ENCODE peak calls at places on chromosomes 4 and X, in five cellular contexts. V, K, J, E and C are unnamed samples.

GRCh38 chr4:21034728-21035127 is 334.5 kb downstream of the PACRGL start:
- DNase-seq in E (no peak), V (no peak), K (no peak), J (no peak), C (no peak)

GRCh38 chrX:134671207-134671750 is 13.0 kb upstream of the PLAC1 start:
- DNase-seq in K (no peak), V (peak; percentile 2), E (no peak), J (no peak), C (no peak)

GRCh38 chr4:83387922-83388676 is 53.5 kb upstream of the HPSE start:
- DNase-seq in E (no peak), V (no peak), J (no peak), K (no peak), C (no peak)

GRCh38 chrX:64338296-64338695 is 57.0 kb downstream of the MTMR8 start:
- DNase-seq in E (no peak), V (no peak), J (no peak), K (no peak), C (no peak)

GRCh38 chrX:23381099-23381498 is 46.5 kb downstream of the PTCHD1 start:
- DNase-seq in E (no peak), K (no peak), J (no peak), V (no peak), C (no peak)

GRCh38 chr4:11598591-11598990 is 169.9 kb upstream of the HS3ST1 start:
- DNase-seq in V (no peak), K (no peak), J (no peak), E (no peak), C (no peak)

GRCh38 chr4:87014284-87014782 is 79.5 kb downstream of the AFF1 start:
- DNase-seq in J (no peak), K (no peak), V (no peak), E (no peak), C (no peak)

GRCh38 chr4:48212165-48212564 is 57.5 kb downstream of the TEC start:
- DNase-seq in J (no peak), E (no peak), K (no peak), V (peak; percentile 82), C (no peak)

GRCh38 chrX:32139463-32139862 is 1067.6 kb upstream of the FTHL17 start:
- DNase-seq in J (no peak), E (no peak), K (no peak), V (no peak), C (no peak)

GRCh38 chr4:19945979-19946380 is 305.7 kb upstream of the SLIT2 start:
- DNase-seq in J (no peak), K (no peak), E (no peak), V (peak; percentile 3), C (no peak)

GRCh38 chr4:186586190-186586589 is 30.8 kb upstream of the MTNR1A start:
- DNase-seq in K (peak; percentile 9), E (no peak), V (no peak), J (no peak), C (no peak)

GRCh38 chr4:75919914-75920313 is 17.7 kb upstream of the PPEF2 start:
- DNase-seq in E (no peak), J (no peak), K (peak; percentile 10), V (no peak), C (peak; percentile 75)

GRCh38 chrX:35680940-35681346 is 117.2 kb upstream of the MAGEB16 start:
- DNase-seq in K (no peak), V (no peak), E (no peak), J (no peak), C (no peak)

GRCh38 chrX:62931625-62932024 is 419.5 kb downstream of the SPIN4 start:
- DNase-seq in J (no peak), K (no peak), V (no peak), E (no peak), C (no peak)

GRCh38 chrX:34778961-34779360 is 121.9 kb upstream of the TMEM47 start:
- DNase-seq in K (no peak), E (no peak), J (no peak), V (no peak), C (no peak)

GRCh38 chrX:77160301-77160700 is 286.9 kb upstream of the FGF16 start:
- DNase-seq in K (no peak), J (no peak), V (peak; percentile 2), E (peak; percentile 44), C (no peak)

GRCh38 chrX:151488677-151489076 is 74.8 kb upstream of the PASD1 start:
- DNase-seq in V (peak; percentile 52), E (no peak), K (no peak), J (no peak), C (no peak)

GRCh38 chr4:48015678-48016077 is 803 bp downstream of the CNGA1 start:
- DNase-seq in E (no peak), V (no peak), J (no peak), K (no peak), C (no peak)

GRCh38 chr4:32268949-32269348 is 1548.8 kb downstream of the PCDH7 start:
- DNase-seq in E (no peak), V (no peak), J (no peak), K (no peak), C (no peak)

GRCh38 chr4:54085284-54085683 is 14.7 kb upstream of the GSX2 start:
- DNase-seq in J (no peak), K (peak; percentile 50), E (peak; percentile 82), V (no peak), C (peak; percentile 91)

GRCh38 chr4:127523369-127523768 is 109.4 kb upstream of the INTU start:
- DNase-seq in V (no peak), E (no peak), J (no peak), K (no peak), C (no peak)

GRCh38 chr4:127518022-127518421 is 114.7 kb upstream of the INTU start:
- DNase-seq in E (no peak), J (no peak), K (no peak), V (no peak), C (no peak)

GRCh38 chr4:127525585-127525984 is 107.2 kb upstream of the INTU start:
- DNase-seq in E (no peak), K (no peak), J (no peak), V (no peak), C (no peak)

GRCh38 chr4:127521463-127521862 is 111.3 kb upstream of the INTU start:
- DNase-seq in E (no peak), J (no peak), V (no peak), K (no peak), C (no peak)
- H3K4me3 ChIP-seq in E (no peak overlapping the region), J (no peak overlapping the region), V (no peak overlapping the region), K (no peak overlapping the region), C (no peak overlapping the region)

GRCh38 chr4:68576272-68577100 is at the start of gene UGT2B17:
- DNase-seq in J (no peak), E (no peak), K (no peak), V (no peak), C (no peak)

GRCh38 chr4:68577590-68577989 is 1.5 kb upstream of the UGT2B17 start:
- DNase-seq in E (no peak), K (no peak), J (no peak), V (no peak), C (no peak)

GRCh38 chr4:68570122-68570507 is 6.0 kb downstream of the UGT2B17 start:
- DNase-seq in V (no peak), K (no peak), J (no peak), E (no peak), C (no peak)

GRCh38 chr4:68572653-68573052 is 3.5 kb downstream of the UGT2B17 start:
- DNase-seq in V (no peak), J (no peak), K (no peak), E (no peak), C (no peak)

GRCh38 chr4:68575081-68575480 is 1.0 kb downstream of the UGT2B17 start:
- DNase-seq in K (no peak), V (no peak), E (no peak), J (no peak), C (no peak)
- H3K4me3 ChIP-seq in K (no peak overlapping the region), V (no peak overlapping the region), E (no peak overlapping the region), J (no peak overlapping the region), C (no peak overlapping the region)

DNA sequence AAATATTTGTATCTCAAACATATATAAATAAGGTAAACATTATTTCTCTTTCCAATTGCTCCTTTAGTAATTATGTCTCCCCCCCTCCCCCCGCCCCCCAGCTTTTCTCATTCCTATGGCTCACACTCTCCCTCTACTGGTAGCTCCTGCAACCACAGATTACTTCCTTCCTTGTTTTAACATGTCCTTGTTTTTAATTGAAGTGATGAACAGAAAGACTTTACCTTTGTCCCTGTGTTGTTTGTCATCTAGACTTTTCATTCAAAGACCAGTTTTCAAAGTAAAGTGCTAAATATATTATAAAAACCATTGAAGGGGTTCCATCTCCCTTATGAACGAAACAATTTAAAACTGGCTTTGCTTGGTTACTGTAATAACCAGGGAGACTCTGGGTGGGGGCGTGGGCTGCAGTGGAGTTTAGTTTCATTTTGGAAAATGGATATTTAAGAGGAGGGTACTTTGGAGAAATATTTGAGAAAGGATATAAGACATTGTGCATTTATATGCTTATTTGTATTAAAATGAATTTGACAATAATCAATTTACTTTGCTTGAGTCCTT is 352.9 kb downstream of the RAPGEF2 start:
- DNase-seq in J (no peak), E (no peak), V (peak; percentile 38), K (peak; percentile 20), C (no peak)
- H3K4me3 ChIP-seq in J (no peak overlapping the region), E (no peak overlapping the region), V (no peak overlapping the region), K (no peak overlapping the region), C (no peak overlapping the region)

GRCh38 chrX:42540150-42540549 is 237.8 kb downstream of the PPP1R2C start:
- DNase-seq in V (no peak), J (no peak), K (no peak), E (no peak), C (no peak)

GRCh38 chrX:42546800-42547199 is 231.2 kb downstream of the PPP1R2C start:
- DNase-seq in J (no peak), V (no peak), E (no peak), K (no peak), C (no peak)

GRCh38 chrX:42544883-42545282 is 233.1 kb downstream of the PPP1R2C start:
- DNase-seq in V (no peak), E (no peak), J (no peak), K (no peak), C (no peak)
- H3K4me3 ChIP-seq in V (no peak overlapping the region), E (no peak overlapping the region), J (no peak overlapping the region), K (no peak overlapping the region), C (no peak overlapping the region)

DNA sequence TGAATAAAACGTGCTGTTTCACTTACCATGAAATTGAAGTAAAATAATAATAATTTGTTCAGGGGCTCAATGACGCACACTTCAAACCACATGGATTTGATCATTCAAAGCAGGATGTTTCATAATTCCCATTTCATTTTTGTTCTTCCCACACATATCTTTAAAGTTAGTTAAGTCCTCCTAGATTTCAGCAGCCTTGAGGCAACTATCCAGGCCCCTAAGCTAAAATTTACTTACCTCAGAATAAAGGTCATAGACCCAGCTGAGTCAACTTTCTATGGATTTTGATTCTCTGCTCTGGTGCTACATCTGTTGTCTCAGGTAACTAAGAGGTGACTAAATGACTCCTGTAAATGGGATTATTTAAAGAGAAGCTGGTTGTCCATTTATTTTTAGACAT is 25.0 kb downstream of the GPR174 start:
- DNase-seq in J (no peak), E (no peak), K (no peak), V (no peak), C (no peak)
- H3K4me3 ChIP-seq in J (no peak overlapping the region), E (no peak overlapping the region), K (no peak overlapping the region), V (no peak overlapping the region), C (no peak overlapping the region)

GRCh38 chr4:176195184-176195978 is at the start of gene SPATA4:
- DNase-seq in K (peak; percentile 94), E (peak; percentile 98), V (peak; percentile 94), J (peak; percentile 94), C (peak; percentile 96)
- H3K4me3 ChIP-seq in K (peak within 1 kb of the TSS; percentile 77), E (peak within 1 kb of the TSS; percentile 76), V (peak within 1 kb of the TSS; percentile 61), J (peak within 1 kb of the TSS; percentile 58), C (peak within 1 kb of the TSS; percentile 72)